ENCODE peak calls at places on chromosomes 2 and 18, in five cellular contexts. One of them, this sample, is unnamed.

GRCh38 chr2:63654959-63655358 is 66.2 kb downstream of the MDH1 start:
- DNase-seq in cardiac muscle cell: peak
- DNase-seq in stomach: no peak
- DNase-seq in tibial artery: no peak
- DNase-seq in RWPE2: no peak
- DNase-seq in this sample: no peak

GRCh38 chr2:39837856-39838453 is 58.9 kb upstream of the THUMPD2 start:
- DNase-seq in tibial artery: no peak
- DNase-seq in stomach: peak
- DNase-seq in cardiac muscle cell: peak
- DNase-seq in RWPE2: no peak
- DNase-seq in this sample: no peak

GRCh38 chr18:58140366-58141325 is 96.6 kb downstream of the NEDD4L start:
- DNase-seq in tibial artery: no peak
- DNase-seq in cardiac muscle cell: no peak
- DNase-seq in stomach: no peak
- DNase-seq in RWPE2: no peak
- DNase-seq in this sample: no peak

GRCh38 chr2:151632993-151633592 is 101.2 kb downstream of the NEB start:
- DNase-seq in tibial artery: no peak
- DNase-seq in stomach: no peak
- DNase-seq in RWPE2: no peak
- DNase-seq in cardiac muscle cell: peak
- DNase-seq in this sample: no peak

GRCh38 chr2:88355486-88355885 is 97.0 kb downstream of the FOXI3 start:
- DNase-seq in stomach: no peak
- DNase-seq in tibial artery: no peak
- DNase-seq in cardiac muscle cell: no peak
- DNase-seq in RWPE2: no peak
- DNase-seq in this sample: no peak

GRCh38 chr2:9595746-9596145 is 35.1 kb downstream of the YWHAQ start:
- DNase-seq in stomach: no peak
- DNase-seq in tibial artery: no peak
- DNase-seq in RWPE2: no peak
- DNase-seq in cardiac muscle cell: no peak
- DNase-seq in this sample: no peak

GRCh38 chr2:74436111-74436803 is 5.5 kb downstream of the RTKN start:
- DNase-seq in stomach: no peak
- DNase-seq in cardiac muscle cell: no peak
- DNase-seq in tibial artery: no peak
- DNase-seq in RWPE2: no peak
- DNase-seq in this sample: no peak

GRCh38 chr18:58496937-58497336 is 132.0 kb downstream of the ALPK2 start:
- DNase-seq in stomach: no peak
- DNase-seq in cardiac muscle cell: no peak
- DNase-seq in tibial artery: no peak
- DNase-seq in RWPE2: no peak
- DNase-seq in this sample: no peak

GRCh38 chr2:35428548-35428947 is 927.0 kb upstream of the CRIM1 start:
- DNase-seq in stomach: peak
- DNase-seq in tibial artery: no peak
- DNase-seq in cardiac muscle cell: peak
- DNase-seq in RWPE2: no peak
- DNase-seq in this sample: no peak

GRCh38 chr2:84906108-84906899 is 848 bp downstream of the TMSB10 start:
- DNase-seq in cardiac muscle cell: no peak
- DNase-seq in RWPE2: no peak
- DNase-seq in stomach: peak
- DNase-seq in tibial artery: no peak
- DNase-seq in this sample: peak

GRCh38 chr2:28649481-28650260 is 102.0 kb upstream of the PPP1CB start:
- DNase-seq in stomach: no peak
- DNase-seq in RWPE2: no peak
- DNase-seq in cardiac muscle cell: no peak
- DNase-seq in tibial artery: no peak
- DNase-seq in this sample: no peak

GRCh38 chr18:23627325-23627724 is 35.4 kb downstream of the ANKRD29 start:
- DNase-seq in cardiac muscle cell: peak
- DNase-seq in RWPE2: no peak
- DNase-seq in tibial artery: no peak
- DNase-seq in stomach: no peak
- DNase-seq in this sample: no peak

GRCh38 chr2:70111752-70112591 is 24.7 kb downstream of the PCBP1 start:
- DNase-seq in cardiac muscle cell: peak
- DNase-seq in RWPE2: no peak
- DNase-seq in stomach: no peak
- DNase-seq in tibial artery: no peak
- DNase-seq in this sample: peak

GRCh38 chr2:84603911-84604310 is 87.6 kb downstream of the DNAH6 start:
- DNase-seq in stomach: no peak
- DNase-seq in tibial artery: no peak
- DNase-seq in cardiac muscle cell: no peak
- DNase-seq in RWPE2: no peak
- DNase-seq in this sample: no peak

GRCh38 chr2:234134496-234134895 is 84.0 kb downstream of the SPP2 start:
- DNase-seq in RWPE2: no peak
- DNase-seq in tibial artery: no peak
- DNase-seq in stomach: no peak
- DNase-seq in cardiac muscle cell: no peak
- DNase-seq in this sample: no peak

GRCh38 chr2:178256382-178257053 is 62.2 kb downstream of the OSBPL6 start:
- DNase-seq in tibial artery: no peak
- DNase-seq in RWPE2: no peak
- DNase-seq in stomach: no peak
- DNase-seq in cardiac muscle cell: no peak
- DNase-seq in this sample: no peak

GRCh38 chr2:200616656-200617055 is 30.8 kb downstream of the AOX1 start:
- DNase-seq in tibial artery: no peak
- DNase-seq in RWPE2: no peak
- DNase-seq in stomach: no peak
- DNase-seq in cardiac muscle cell: peak
- DNase-seq in this sample: no peak

GRCh38 chr2:81767173-81767720 is 1462.7 kb upstream of the LRRTM1 start:
- DNase-seq in RWPE2: no peak
- DNase-seq in cardiac muscle cell: peak
- DNase-seq in stomach: no peak
- DNase-seq in tibial artery: no peak
- DNase-seq in this sample: no peak

GRCh38 chr2:100819365-100820345 is at the start of gene NPAS2:
- DNase-seq in RWPE2: no peak
- DNase-seq in tibial artery: no peak
- DNase-seq in cardiac muscle cell: peak
- DNase-seq in stomach: peak
- DNase-seq in this sample: peak

GRCh38 chr2:166375736-166376487 is at the start of gene SCN9A:
- DNase-seq in cardiac muscle cell: peak
- DNase-seq in RWPE2: peak
- DNase-seq in stomach: peak
- DNase-seq in tibial artery: peak
- DNase-seq in this sample: peak

GRCh38 chr2:166375205-166375735 is 474 bp downstream of the SCN9A start:
- DNase-seq in tibial artery: no peak
- DNase-seq in stomach: no peak
- DNase-seq in RWPE2: no peak
- DNase-seq in cardiac muscle cell: peak
- DNase-seq in this sample: no peak

GRCh38 chr2:166373951-166374350 is 1.8 kb downstream of the SCN9A start:
- DNase-seq in RWPE2: peak
- DNase-seq in tibial artery: no peak
- DNase-seq in cardiac muscle cell: peak
- DNase-seq in stomach: no peak
- DNase-seq in this sample: no peak

GRCh38 chr2:166376488-166376828 is 714 bp upstream of the SCN9A start:
- DNase-seq in RWPE2: no peak
- DNase-seq in tibial artery: no peak
- DNase-seq in cardiac muscle cell: no peak
- DNase-seq in stomach: no peak
- DNase-seq in this sample: no peak

DNA sequence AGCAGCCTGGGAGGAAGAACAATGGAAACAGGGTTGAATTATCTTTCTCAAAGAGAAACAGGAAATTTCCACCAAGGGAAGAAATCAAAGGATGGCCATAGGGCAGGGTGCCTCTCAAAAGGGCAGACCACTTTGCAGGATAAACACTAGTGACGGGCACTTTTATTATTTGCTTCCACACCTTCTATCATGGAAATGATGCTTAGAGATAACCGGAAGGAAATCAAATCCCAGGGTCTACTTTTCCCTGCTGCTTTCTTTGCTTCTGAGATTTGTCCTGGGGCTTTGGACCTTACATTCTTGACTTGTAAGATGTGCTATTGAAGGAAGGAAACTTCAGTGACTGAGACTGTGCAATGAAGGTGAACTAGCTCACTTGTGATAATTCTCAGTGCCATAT is 1.1 kb upstream of the SCN9A start:
- DNase-seq in RWPE2: no peak
- DNase-seq in stomach: no peak
- DNase-seq in cardiac muscle cell: no peak
- DNase-seq in tibial artery: no peak
- DNase-seq in this sample: no peak
- TF ChIP-seq CTCF in RWPE2: no peak
- TF ChIP-seq CTCF in stomach: no peak
- TF ChIP-seq CTCF in cardiac muscle cell: no peak
- TF ChIP-seq CTCF in tibial artery: no peak
- TF ChIP-seq CTCF in this sample: no peak

GRCh38 chr2:65320042-65320711 is 92.5 kb downstream of the ACTR2 start:
- DNase-seq in cardiac muscle cell: peak
- DNase-seq in RWPE2: no peak
- DNase-seq in stomach: no peak
- DNase-seq in tibial artery: no peak
- DNase-seq in this sample: no peak
- H3K4me3 ChIP-seq in cardiac muscle cell: no peak
- H3K4me3 ChIP-seq in RWPE2: no peak
- H3K4me3 ChIP-seq in stomach: no peak
- H3K4me3 ChIP-seq in tibial artery: no peak
- H3K4me3 ChIP-seq in this sample: no peak

GRCh38 chr2:160005908-160006307 is 56.5 kb downstream of the PLA2R1 start:
- DNase-seq in cardiac muscle cell: no peak
- DNase-seq in tibial artery: no peak
- DNase-seq in stomach: no peak
- DNase-seq in RWPE2: no peak
- DNase-seq in this sample: no peak
- TF ChIP-seq CTCF in cardiac muscle cell: no peak
- TF ChIP-seq CTCF in tibial artery: no peak
- TF ChIP-seq CTCF in stomach: no peak
- TF ChIP-seq CTCF in RWPE2: no peak
- TF ChIP-seq CTCF in this sample: no peak

GRCh38 chr2:6069354-6069753 is 377.2 kb downstream of the SOX11 start:
- DNase-seq in RWPE2: no peak
- DNase-seq in cardiac muscle cell: no peak
- DNase-seq in tibial artery: no peak
- DNase-seq in stomach: no peak
- DNase-seq in this sample: no peak
- H3K4me3 ChIP-seq in RWPE2: no peak
- H3K4me3 ChIP-seq in cardiac muscle cell: no peak
- H3K4me3 ChIP-seq in tibial artery: no peak
- H3K4me3 ChIP-seq in stomach: no peak
- H3K4me3 ChIP-seq in this sample: no peak

GRCh38 chr2:42385225-42385624 is 24.2 kb upstream of the COX7A2L start:
- DNase-seq in stomach: no peak
- DNase-seq in RWPE2: no peak
- DNase-seq in cardiac muscle cell: peak
- DNase-seq in tibial artery: no peak
- DNase-seq in this sample: no peak
- TF ChIP-seq CTCF in stomach: no peak
- TF ChIP-seq CTCF in RWPE2: peak
- TF ChIP-seq CTCF in cardiac muscle cell: peak
- TF ChIP-seq CTCF in tibial artery: no peak
- TF ChIP-seq CTCF in this sample: no peak

GRCh38 chr2:47058061-47058931 is 96.8 kb downstream of the STPG4 start:
- DNase-seq in RWPE2: no peak
- DNase-seq in cardiac muscle cell: peak
- DNase-seq in stomach: no peak
- DNase-seq in tibial artery: peak
- DNase-seq in this sample: no peak
- H3K4me3 ChIP-seq in RWPE2: no peak
- H3K4me3 ChIP-seq in cardiac muscle cell: no peak
- H3K4me3 ChIP-seq in stomach: no peak
- H3K4me3 ChIP-seq in tibial artery: no peak
- H3K4me3 ChIP-seq in this sample: no peak

DNA sequence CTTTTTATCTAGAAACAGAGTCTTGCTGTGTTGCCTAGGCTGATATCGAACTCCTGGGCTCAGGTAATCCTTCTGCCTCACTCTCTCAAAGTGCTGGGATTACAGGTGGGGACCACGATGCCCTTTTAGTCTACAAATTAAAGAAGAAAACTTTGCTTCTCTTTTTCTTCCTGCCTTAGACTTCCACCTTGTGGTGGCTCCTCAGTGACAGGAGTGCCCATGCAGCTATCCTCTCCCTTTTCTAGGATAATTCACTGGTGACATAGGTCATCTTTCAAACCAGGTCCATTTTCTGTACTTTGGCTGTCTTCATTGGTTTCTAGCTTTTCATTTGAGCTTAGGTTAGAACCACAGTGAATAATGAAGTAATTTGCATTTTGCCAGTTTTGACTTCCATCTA is 13.6 kb downstream of the DCAF17 start:
- DNase-seq in RWPE2: no peak
- DNase-seq in cardiac muscle cell: no peak
- DNase-seq in tibial artery: no peak
- DNase-seq in stomach: no peak
- DNase-seq in this sample: no peak
- TF ChIP-seq CTCF in RWPE2: peak
- TF ChIP-seq CTCF in cardiac muscle cell: no peak
- TF ChIP-seq CTCF in tibial artery: no peak
- TF ChIP-seq CTCF in stomach: no peak
- TF ChIP-seq CTCF in this sample: no peak

GRCh38 chr2:11456251-11456650 is 9.7 kb downstream of the E2F6 start:
- DNase-seq in stomach: no peak
- DNase-seq in cardiac muscle cell: no peak
- DNase-seq in tibial artery: no peak
- DNase-seq in RWPE2: no peak
- DNase-seq in this sample: no peak

GRCh38 chr2:11459816-11460215 is 6.1 kb downstream of the E2F6 start:
- DNase-seq in stomach: no peak
- DNase-seq in RWPE2: no peak
- DNase-seq in tibial artery: no peak
- DNase-seq in cardiac muscle cell: no peak
- DNase-seq in this sample: no peak

GRCh38 chr2:11458753-11459152 is 7.2 kb downstream of the E2F6 start:
- DNase-seq in tibial artery: no peak
- DNase-seq in RWPE2: no peak
- DNase-seq in cardiac muscle cell: no peak
- DNase-seq in stomach: no peak
- DNase-seq in this sample: no peak

GRCh38 chr2:11454824-11455223 is 11.1 kb downstream of the E2F6 start:
- DNase-seq in stomach: no peak
- DNase-seq in cardiac muscle cell: no peak
- DNase-seq in RWPE2: no peak
- DNase-seq in tibial artery: no peak
- DNase-seq in this sample: no peak

GRCh38 chr2:11457935-11458334 is 8.0 kb downstream of the E2F6 start:
- DNase-seq in stomach: no peak
- DNase-seq in cardiac muscle cell: no peak
- DNase-seq in RWPE2: no peak
- DNase-seq in tibial artery: no peak
- DNase-seq in this sample: no peak
- H3K4me3 ChIP-seq in stomach: no peak
- H3K4me3 ChIP-seq in cardiac muscle cell: no peak
- H3K4me3 ChIP-seq in RWPE2: no peak
- H3K4me3 ChIP-seq in tibial artery: no peak
- H3K4me3 ChIP-seq in this sample: no peak

GRCh38 chr18:48336332-48336731 is 72.9 kb downstream of the ZBTB7C start:
- DNase-seq in tibial artery: no peak
- DNase-seq in stomach: no peak
- DNase-seq in RWPE2: no peak
- DNase-seq in cardiac muscle cell: peak
- DNase-seq in this sample: no peak
- TF ChIP-seq CTCF in tibial artery: peak
- TF ChIP-seq CTCF in stomach: no peak
- TF ChIP-seq CTCF in RWPE2: peak
- TF ChIP-seq CTCF in cardiac muscle cell: peak
- TF ChIP-seq CTCF in this sample: peak